ENCODE peak calls at places on chromosomes 6 and 20, in five cellular contexts. One of them, this sample, is unnamed.
A peak's percentile ranks its signal among the peaks of the same experiment; 100 is the strongest.

GRCh38 chr6:110681543-110682459 is 133.5 kb downstream of the CDK19 start:
- DNase-seq in fibroblast of mammary gland: no peak
- DNase-seq in T follicular helper cell: no peak
- DNase-seq in effector CD4-positive, alpha-beta T cell: no peak
- DNase-seq in hepatocyte: peak; percentile 26
- DNase-seq in this sample: no peak

GRCh38 chr6:13354331-13355042 is 26.1 kb upstream of the TBC1D7 start:
- DNase-seq in effector CD4-positive, alpha-beta T cell: no peak
- DNase-seq in hepatocyte: no peak
- DNase-seq in T follicular helper cell: no peak
- DNase-seq in fibroblast of mammary gland: peak; percentile 51
- DNase-seq in this sample: no peak

GRCh38 chr20:53216856-53217576 is 244.9 kb downstream of the TSHZ2 start:
- DNase-seq in T follicular helper cell: peak; percentile 70
- DNase-seq in hepatocyte: peak; percentile 82
- DNase-seq in effector CD4-positive, alpha-beta T cell: peak; percentile 77
- DNase-seq in fibroblast of mammary gland: peak; percentile 25
- DNase-seq in this sample: peak; percentile 3

GRCh38 chr20:10367425-10367920 is 66.5 kb downstream of the MKKS start:
- DNase-seq in T follicular helper cell: no peak
- DNase-seq in effector CD4-positive, alpha-beta T cell: no peak
- DNase-seq in hepatocyte: no peak
- DNase-seq in fibroblast of mammary gland: no peak
- DNase-seq in this sample: no peak

GRCh38 chr6:1624071-1624847 is 14.5 kb downstream of the FOXC1 start:
- DNase-seq in fibroblast of mammary gland: no peak
- DNase-seq in T follicular helper cell: no peak
- DNase-seq in effector CD4-positive, alpha-beta T cell: no peak
- DNase-seq in hepatocyte: peak; percentile 24
- DNase-seq in this sample: no peak

GRCh38 chr20:2518096-2518495 is 9.4 kb upstream of the ZNF343 start:
- DNase-seq in fibroblast of mammary gland: no peak
- DNase-seq in effector CD4-positive, alpha-beta T cell: no peak
- DNase-seq in T follicular helper cell: no peak
- DNase-seq in hepatocyte: no peak
- DNase-seq in this sample: no peak

GRCh38 chr6:159640322-159640721 is 52.7 kb downstream of the SOD2 start:
- DNase-seq in hepatocyte: no peak
- DNase-seq in fibroblast of mammary gland: no peak
- DNase-seq in T follicular helper cell: no peak
- DNase-seq in effector CD4-positive, alpha-beta T cell: no peak
- DNase-seq in this sample: no peak

GRCh38 chr6:70852667-70853246 is 104.1 kb downstream of the B3GAT2 start:
- DNase-seq in effector CD4-positive, alpha-beta T cell: no peak
- DNase-seq in fibroblast of mammary gland: no peak
- DNase-seq in T follicular helper cell: no peak
- DNase-seq in hepatocyte: no peak
- DNase-seq in this sample: no peak

GRCh38 chr6:15623282-15624116 is 39.3 kb downstream of the DTNBP1 start:
- DNase-seq in effector CD4-positive, alpha-beta T cell: no peak
- DNase-seq in T follicular helper cell: no peak
- DNase-seq in fibroblast of mammary gland: peak; percentile 47
- DNase-seq in hepatocyte: peak; percentile 26
- DNase-seq in this sample: no peak

GRCh38 chr6:24943774-24944173 is 8.0 kb upstream of the RIPOR2 start:
- DNase-seq in fibroblast of mammary gland: no peak
- DNase-seq in effector CD4-positive, alpha-beta T cell: no peak
- DNase-seq in T follicular helper cell: no peak
- DNase-seq in hepatocyte: no peak
- DNase-seq in this sample: no peak

GRCh38 chr6:165649701-165650137 is 13.3 kb downstream of the PDE10A start:
- DNase-seq in fibroblast of mammary gland: peak; percentile 21
- DNase-seq in effector CD4-positive, alpha-beta T cell: no peak
- DNase-seq in T follicular helper cell: no peak
- DNase-seq in hepatocyte: peak; percentile 61
- DNase-seq in this sample: no peak

GRCh38 chr6:37519461-37519860 is 19.8 kb upstream of the CCDC167 start:
- DNase-seq in fibroblast of mammary gland: no peak
- DNase-seq in T follicular helper cell: no peak
- DNase-seq in effector CD4-positive, alpha-beta T cell: no peak
- DNase-seq in hepatocyte: no peak
- DNase-seq in this sample: no peak

GRCh38 chr6:168451805-168452204 is 10.8 kb downstream of the SMOC2 start:
- DNase-seq in fibroblast of mammary gland: no peak
- DNase-seq in hepatocyte: no peak
- DNase-seq in T follicular helper cell: no peak
- DNase-seq in effector CD4-positive, alpha-beta T cell: no peak
- DNase-seq in this sample: no peak

GRCh38 chr6:47047479-47048411 is 5.6 kb upstream of the ADGRF1 start:
- DNase-seq in hepatocyte: peak; percentile 88
- DNase-seq in effector CD4-positive, alpha-beta T cell: no peak
- DNase-seq in T follicular helper cell: no peak
- DNase-seq in fibroblast of mammary gland: peak; percentile 76
- DNase-seq in this sample: no peak

GRCh38 chr6:151291145-151292055 is 51.6 kb downstream of the AKAP12 start:
- DNase-seq in T follicular helper cell: no peak
- DNase-seq in hepatocyte: peak; percentile 60
- DNase-seq in fibroblast of mammary gland: peak; percentile 65
- DNase-seq in effector CD4-positive, alpha-beta T cell: no peak
- DNase-seq in this sample: no peak

GRCh38 chr20:37473249-37474000 is 47.6 kb upstream of the NNAT start:
- DNase-seq in fibroblast of mammary gland: no peak
- DNase-seq in T follicular helper cell: no peak
- DNase-seq in effector CD4-positive, alpha-beta T cell: no peak
- DNase-seq in hepatocyte: no peak
- DNase-seq in this sample: no peak

GRCh38 chr20:13322621-13323020 is 101.5 kb downstream of the ISM1 start:
- DNase-seq in hepatocyte: no peak
- DNase-seq in fibroblast of mammary gland: no peak
- DNase-seq in effector CD4-positive, alpha-beta T cell: no peak
- DNase-seq in T follicular helper cell: no peak
- DNase-seq in this sample: no peak

GRCh38 chr20:46328180-46328882 is 20.0 kb upstream of the CDH22 start:
- DNase-seq in hepatocyte: no peak
- DNase-seq in T follicular helper cell: no peak
- DNase-seq in effector CD4-positive, alpha-beta T cell: no peak
- DNase-seq in fibroblast of mammary gland: no peak
- DNase-seq in this sample: no peak

GRCh38 chr20:47734870-47735269 is 50.4 kb downstream of the SULF2 start:
- DNase-seq in fibroblast of mammary gland: no peak
- DNase-seq in effector CD4-positive, alpha-beta T cell: no peak
- DNase-seq in T follicular helper cell: no peak
- DNase-seq in hepatocyte: no peak
- DNase-seq in this sample: no peak

GRCh38 chr6:72374864-72375263 is 247.0 kb upstream of the KCNQ5 start:
- DNase-seq in T follicular helper cell: no peak
- DNase-seq in effector CD4-positive, alpha-beta T cell: no peak
- DNase-seq in hepatocyte: no peak
- DNase-seq in fibroblast of mammary gland: no peak
- DNase-seq in this sample: no peak

GRCh38 chr20:62808211-62808865 is 3.7 kb downstream of the OGFR start:
- DNase-seq in effector CD4-positive, alpha-beta T cell: peak; percentile 73
- DNase-seq in fibroblast of mammary gland: peak; percentile 54
- DNase-seq in hepatocyte: peak; percentile 75
- DNase-seq in T follicular helper cell: peak; percentile 60
- DNase-seq in this sample: peak; percentile 29

GRCh38 chr6:2940851-2941250 is 30.5 kb downstream of the SERPINB6 start:
- DNase-seq in fibroblast of mammary gland: no peak
- DNase-seq in effector CD4-positive, alpha-beta T cell: no peak
- DNase-seq in T follicular helper cell: no peak
- DNase-seq in hepatocyte: no peak
- DNase-seq in this sample: no peak

GRCh38 chr20:53810661-53811355 is 217.2 kb upstream of the ZNF217 start:
- DNase-seq in hepatocyte: no peak
- DNase-seq in fibroblast of mammary gland: no peak
- DNase-seq in T follicular helper cell: no peak
- DNase-seq in effector CD4-positive, alpha-beta T cell: no peak
- DNase-seq in this sample: no peak

GRCh38 chr6:149961728-149962425 is 1.9 kb upstream of the ULBP1 start:
- DNase-seq in effector CD4-positive, alpha-beta T cell: no peak
- DNase-seq in hepatocyte: no peak
- DNase-seq in fibroblast of mammary gland: no peak
- DNase-seq in T follicular helper cell: no peak
- DNase-seq in this sample: no peak

GRCh38 chr6:3534599-3534998 is 77.7 kb upstream of the SLC22A23 start:
- DNase-seq in hepatocyte: no peak
- DNase-seq in T follicular helper cell: no peak
- DNase-seq in fibroblast of mammary gland: peak; percentile 97
- DNase-seq in effector CD4-positive, alpha-beta T cell: no peak
- DNase-seq in this sample: no peak

GRCh38 chr6:117481278-117481925 is 1.1 kb upstream of the DCBLD1 start:
- DNase-seq in fibroblast of mammary gland: no peak
- DNase-seq in effector CD4-positive, alpha-beta T cell: no peak
- DNase-seq in T follicular helper cell: no peak
- DNase-seq in hepatocyte: peak; percentile 47
- DNase-seq in this sample: no peak

GRCh38 chr6:93968126-93968525 is 548.8 kb upstream of the EPHA7 start:
- DNase-seq in effector CD4-positive, alpha-beta T cell: no peak
- DNase-seq in hepatocyte: no peak
- DNase-seq in T follicular helper cell: no peak
- DNase-seq in fibroblast of mammary gland: no peak
- DNase-seq in this sample: no peak

GRCh38 chr6:160058603-160059215 is 62.9 kb upstream of the SLC22A1 start:
- DNase-seq in hepatocyte: no peak
- DNase-seq in T follicular helper cell: no peak
- DNase-seq in fibroblast of mammary gland: no peak
- DNase-seq in effector CD4-positive, alpha-beta T cell: no peak
- DNase-seq in this sample: no peak

GRCh38 chr6:107030151-107030550 is 2.2 kb downstream of the MTRES1 start:
- DNase-seq in T follicular helper cell: no peak
- DNase-seq in fibroblast of mammary gland: peak; percentile 38
- DNase-seq in hepatocyte: no peak
- DNase-seq in effector CD4-positive, alpha-beta T cell: no peak
- DNase-seq in this sample: no peak

GRCh38 chr6:132054525-132054924 is 103.4 kb upstream of the CCN2 start:
- DNase-seq in effector CD4-positive, alpha-beta T cell: no peak
- DNase-seq in T follicular helper cell: no peak
- DNase-seq in hepatocyte: no peak
- DNase-seq in fibroblast of mammary gland: peak; percentile 86
- DNase-seq in this sample: no peak

GRCh38 chr20:19774086-19774933 is 16.3 kb downstream of the RIN2 start:
- DNase-seq in fibroblast of mammary gland: no peak
- DNase-seq in T follicular helper cell: no peak
- DNase-seq in hepatocyte: no peak
- DNase-seq in effector CD4-positive, alpha-beta T cell: no peak
- DNase-seq in this sample: no peak

GRCh38 chr6:96898241-96898851 is 655 bp upstream of the NDUFAF4 start:
- DNase-seq in fibroblast of mammary gland: peak; percentile 38
- DNase-seq in effector CD4-positive, alpha-beta T cell: no peak
- DNase-seq in T follicular helper cell: no peak
- DNase-seq in hepatocyte: no peak
- DNase-seq in this sample: no peak

GRCh38 chr20:43937586-43937985 is 22.9 kb downstream of the TOX2 start:
- DNase-seq in fibroblast of mammary gland: peak; percentile 48
- DNase-seq in hepatocyte: no peak
- DNase-seq in effector CD4-positive, alpha-beta T cell: no peak
- DNase-seq in T follicular helper cell: no peak
- DNase-seq in this sample: no peak

GRCh38 chr20:62352402-62353288 is 14.5 kb downstream of the LAMA5 start:
- DNase-seq in hepatocyte: no peak
- DNase-seq in effector CD4-positive, alpha-beta T cell: no peak
- DNase-seq in fibroblast of mammary gland: peak; percentile 11
- DNase-seq in T follicular helper cell: no peak
- DNase-seq in this sample: peak; percentile 61